ENCODE peak calls at places on chromosomes 13 and 19, in nine cellular contexts. One of them, this sample, is unnamed.

GRCh38 chr19:39412100-39412866 is at the start of gene PLEKHG2:
- DNase-seq in neural progenitor cell: peak
- DNase-seq in body of pancreas: peak
- DNase-seq in fibroblast of lung: peak
- DNase-seq in AG09309: peak
- DNase-seq in AG10803: peak
- DNase-seq in left ventricle myocardium inferior: peak
- DNase-seq in endothelial cell of umbilical vein: peak
- DNase-seq in progenitor cell of endocrine pancreas: peak
- DNase-seq in this sample: peak

GRCh38 chr13:43307921-43308433 is 284.6 kb downstream of the DNAJC15 start:
- DNase-seq in neural progenitor cell: no peak
- DNase-seq in body of pancreas: peak
- DNase-seq in fibroblast of lung: peak
- DNase-seq in AG09309: peak
- DNase-seq in AG10803: peak
- DNase-seq in left ventricle myocardium inferior: peak
- DNase-seq in endothelial cell of umbilical vein: no peak
- DNase-seq in progenitor cell of endocrine pancreas: no peak
- DNase-seq in this sample: peak

GRCh38 chr19:58570770-58571574 is 2.2 kb downstream of the MZF1 start:
- DNase-seq in neural progenitor cell: no peak
- DNase-seq in body of pancreas: peak
- DNase-seq in fibroblast of lung: no peak
- DNase-seq in AG09309: no peak
- DNase-seq in AG10803: no peak
- DNase-seq in left ventricle myocardium inferior: peak
- DNase-seq in endothelial cell of umbilical vein: no peak
- DNase-seq in progenitor cell of endocrine pancreas: no peak
- DNase-seq in this sample: no peak

GRCh38 chr19:14450168-14450874 is 17.2 kb downstream of the PKN1 start:
- DNase-seq in neural progenitor cell: peak
- DNase-seq in body of pancreas: no peak
- DNase-seq in fibroblast of lung: no peak
- DNase-seq in AG09309: no peak
- DNase-seq in AG10803: no peak
- DNase-seq in left ventricle myocardium inferior: no peak
- DNase-seq in endothelial cell of umbilical vein: peak
- DNase-seq in progenitor cell of endocrine pancreas: no peak
- DNase-seq in this sample: peak

GRCh38 chr13:67063036-67063435 is 167.1 kb downstream of the PCDH9 start:
- DNase-seq in neural progenitor cell: no peak
- DNase-seq in body of pancreas: no peak
- DNase-seq in fibroblast of lung: no peak
- DNase-seq in AG09309: no peak
- DNase-seq in AG10803: no peak
- DNase-seq in left ventricle myocardium inferior: no peak
- DNase-seq in endothelial cell of umbilical vein: no peak
- DNase-seq in progenitor cell of endocrine pancreas: no peak
- DNase-seq in this sample: no peak

GRCh38 chr19:11361037-11361770 is 6.0 kb downstream of the PLPPR2 start:
- DNase-seq in neural progenitor cell: peak
- DNase-seq in body of pancreas: peak
- DNase-seq in fibroblast of lung: no peak
- DNase-seq in AG09309: no peak
- DNase-seq in AG10803: no peak
- DNase-seq in left ventricle myocardium inferior: no peak
- DNase-seq in endothelial cell of umbilical vein: no peak
- DNase-seq in progenitor cell of endocrine pancreas: peak
- DNase-seq in this sample: no peak

GRCh38 chr13:89726690-89727435 is 1620.6 kb upstream of the MIR17HG start:
- DNase-seq in neural progenitor cell: no peak
- DNase-seq in body of pancreas: no peak
- DNase-seq in fibroblast of lung: peak
- DNase-seq in AG09309: no peak
- DNase-seq in AG10803: no peak
- DNase-seq in left ventricle myocardium inferior: no peak
- DNase-seq in endothelial cell of umbilical vein: peak
- DNase-seq in progenitor cell of endocrine pancreas: no peak
- DNase-seq in this sample: peak

GRCh38 chr19:16259385-16260159 is 61.9 kb downstream of the AP1M1 start:
- DNase-seq in neural progenitor cell: no peak
- DNase-seq in body of pancreas: no peak
- DNase-seq in fibroblast of lung: no peak
- DNase-seq in AG09309: no peak
- DNase-seq in AG10803: no peak
- DNase-seq in left ventricle myocardium inferior: no peak
- DNase-seq in endothelial cell of umbilical vein: no peak
- DNase-seq in progenitor cell of endocrine pancreas: no peak
- DNase-seq in this sample: no peak

GRCh38 chr13:59112375-59112774 is 1051.4 kb downstream of the DIAPH3 start:
- DNase-seq in neural progenitor cell: peak
- DNase-seq in body of pancreas: no peak
- DNase-seq in fibroblast of lung: peak
- DNase-seq in AG09309: no peak
- DNase-seq in AG10803: peak
- DNase-seq in left ventricle myocardium inferior: no peak
- DNase-seq in endothelial cell of umbilical vein: peak
- DNase-seq in progenitor cell of endocrine pancreas: no peak
- DNase-seq in this sample: peak

GRCh38 chr13:111318396-111318795 is 2.0 kb upstream of the TEX29 start:
- DNase-seq in neural progenitor cell: no peak
- DNase-seq in body of pancreas: no peak
- DNase-seq in fibroblast of lung: no peak
- DNase-seq in AG09309: no peak
- DNase-seq in AG10803: no peak
- DNase-seq in left ventricle myocardium inferior: no peak
- DNase-seq in endothelial cell of umbilical vein: no peak
- DNase-seq in progenitor cell of endocrine pancreas: no peak
- DNase-seq in this sample: no peak

GRCh38 chr13:50712469-50712868 is 131.0 kb downstream of the DLEU7 start:
- DNase-seq in neural progenitor cell: no peak
- DNase-seq in body of pancreas: no peak
- DNase-seq in fibroblast of lung: peak
- DNase-seq in AG09309: no peak
- DNase-seq in AG10803: peak
- DNase-seq in left ventricle myocardium inferior: no peak
- DNase-seq in endothelial cell of umbilical vein: no peak
- DNase-seq in progenitor cell of endocrine pancreas: no peak
- DNase-seq in this sample: no peak

GRCh38 chr19:46082728-46083050 is 41.8 kb downstream of the IGFL3 start:
- DNase-seq in neural progenitor cell: no peak
- DNase-seq in body of pancreas: no peak
- DNase-seq in fibroblast of lung: no peak
- DNase-seq in AG09309: no peak
- DNase-seq in AG10803: peak
- DNase-seq in left ventricle myocardium inferior: no peak
- DNase-seq in endothelial cell of umbilical vein: no peak
- DNase-seq in progenitor cell of endocrine pancreas: no peak
- DNase-seq in this sample: no peak

GRCh38 chr19:2661615-2662014 is 40.9 kb downstream of the GNG7 start:
- DNase-seq in neural progenitor cell: no peak
- DNase-seq in body of pancreas: no peak
- DNase-seq in fibroblast of lung: no peak
- DNase-seq in AG09309: no peak
- DNase-seq in AG10803: no peak
- DNase-seq in left ventricle myocardium inferior: no peak
- DNase-seq in endothelial cell of umbilical vein: no peak
- DNase-seq in progenitor cell of endocrine pancreas: no peak
- DNase-seq in this sample: no peak

GRCh38 chr13:30103161-30103858 is 204.0 kb downstream of the KATNAL1 start:
- DNase-seq in neural progenitor cell: no peak
- DNase-seq in body of pancreas: no peak
- DNase-seq in fibroblast of lung: no peak
- DNase-seq in AG09309: no peak
- DNase-seq in AG10803: no peak
- DNase-seq in left ventricle myocardium inferior: no peak
- DNase-seq in endothelial cell of umbilical vein: no peak
- DNase-seq in progenitor cell of endocrine pancreas: no peak
- DNase-seq in this sample: no peak

GRCh38 chr19:49591731-49592485 is 926 bp downstream of the PRR12 start:
- DNase-seq in neural progenitor cell: peak
- DNase-seq in body of pancreas: peak
- DNase-seq in fibroblast of lung: peak
- DNase-seq in AG09309: no peak
- DNase-seq in AG10803: peak
- DNase-seq in left ventricle myocardium inferior: peak
- DNase-seq in endothelial cell of umbilical vein: peak
- DNase-seq in progenitor cell of endocrine pancreas: no peak
- DNase-seq in this sample: peak

GRCh38 chr19:15516363-15516762 is 8.0 kb downstream of the CYP4F22 start:
- DNase-seq in neural progenitor cell: no peak
- DNase-seq in body of pancreas: no peak
- DNase-seq in fibroblast of lung: no peak
- DNase-seq in AG09309: no peak
- DNase-seq in AG10803: no peak
- DNase-seq in left ventricle myocardium inferior: no peak
- DNase-seq in endothelial cell of umbilical vein: no peak
- DNase-seq in progenitor cell of endocrine pancreas: no peak
- DNase-seq in this sample: no peak

GRCh38 chr13:37929308-37929707 is 59.7 kb upstream of the TRPC4 start:
- DNase-seq in neural progenitor cell: peak
- DNase-seq in body of pancreas: no peak
- DNase-seq in fibroblast of lung: no peak
- DNase-seq in AG09309: no peak
- DNase-seq in AG10803: no peak
- DNase-seq in left ventricle myocardium inferior: no peak
- DNase-seq in endothelial cell of umbilical vein: no peak
- DNase-seq in progenitor cell of endocrine pancreas: no peak
- DNase-seq in this sample: no peak

GRCh38 chr19:13089139-13089856 is 13.4 kb downstream of the LYL1 start:
- DNase-seq in neural progenitor cell: peak
- DNase-seq in body of pancreas: no peak
- DNase-seq in fibroblast of lung: no peak
- DNase-seq in AG09309: no peak
- DNase-seq in AG10803: no peak
- DNase-seq in left ventricle myocardium inferior: no peak
- DNase-seq in endothelial cell of umbilical vein: no peak
- DNase-seq in progenitor cell of endocrine pancreas: no peak
- DNase-seq in this sample: no peak
- TF ChIP-seq CTCF in neural progenitor cell: peak
- TF ChIP-seq CTCF in body of pancreas: no peak
- TF ChIP-seq CTCF in fibroblast of lung: peak
- TF ChIP-seq CTCF in AG09309: peak
- TF ChIP-seq CTCF in AG10803: peak
- TF ChIP-seq CTCF in left ventricle myocardium inferior: peak
- TF ChIP-seq CTCF in endothelial cell of umbilical vein: peak
- TF ChIP-seq CTCF in progenitor cell of endocrine pancreas: peak
- TF ChIP-seq CTCF in this sample: peak

DNA sequence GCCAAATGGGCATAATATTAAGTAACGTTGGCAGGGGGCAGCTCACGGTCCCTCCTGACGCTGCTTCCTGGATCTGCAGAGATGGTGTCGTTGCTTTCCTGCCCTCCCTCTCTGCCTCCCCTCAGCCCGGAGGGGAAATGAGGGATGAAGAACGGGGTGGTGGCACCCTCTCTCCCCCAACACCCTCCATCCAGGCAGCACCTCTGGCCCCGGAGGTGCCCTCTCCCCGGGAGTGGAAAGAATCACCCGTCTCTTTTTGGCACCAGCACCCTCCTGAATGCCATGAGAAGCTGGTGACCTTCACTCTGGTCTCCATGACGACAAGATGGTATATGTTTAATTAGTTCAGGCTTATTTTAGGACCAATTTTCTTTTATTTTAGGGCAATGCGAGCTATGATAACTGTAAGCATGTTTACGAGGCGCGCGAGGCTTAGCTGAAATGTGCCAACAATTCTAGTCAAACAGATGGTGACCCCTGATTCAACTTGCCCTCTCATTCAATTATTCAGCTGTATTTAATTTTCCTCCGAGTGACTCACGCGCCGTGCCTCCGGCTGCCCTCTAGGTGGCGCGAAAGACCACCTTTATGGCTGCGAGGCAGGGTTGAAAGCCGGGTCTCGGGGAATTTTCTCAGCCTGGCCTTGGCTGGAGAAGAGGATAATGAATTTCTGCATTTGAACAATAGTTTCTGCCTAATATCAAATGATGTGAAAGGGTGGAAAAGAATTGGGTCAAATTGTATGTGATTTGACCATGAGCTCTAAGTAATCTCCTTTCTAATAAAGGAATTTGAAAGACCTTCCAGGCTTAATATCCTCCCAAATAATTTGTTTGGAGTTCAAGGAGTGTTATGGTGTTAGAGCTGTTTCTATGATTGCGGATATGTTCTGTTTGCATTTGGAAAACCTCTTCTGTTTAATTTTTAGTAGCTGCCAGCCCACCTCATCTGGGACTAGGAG is 310.7 kb downstream of the ZNF536 start:
- DNase-seq in neural progenitor cell: peak
- DNase-seq in body of pancreas: peak
- DNase-seq in fibroblast of lung: peak
- DNase-seq in AG09309: peak
- DNase-seq in AG10803: peak
- DNase-seq in left ventricle myocardium inferior: peak
- DNase-seq in endothelial cell of umbilical vein: peak
- DNase-seq in progenitor cell of endocrine pancreas: peak
- DNase-seq in this sample: peak
- TF ChIP-seq CTCF in neural progenitor cell: peak
- TF ChIP-seq CTCF in body of pancreas: peak
- TF ChIP-seq CTCF in fibroblast of lung: peak
- TF ChIP-seq CTCF in AG09309: peak
- TF ChIP-seq CTCF in AG10803: peak
- TF ChIP-seq CTCF in left ventricle myocardium inferior: peak
- TF ChIP-seq CTCF in endothelial cell of umbilical vein: peak
- TF ChIP-seq CTCF in progenitor cell of endocrine pancreas: peak
- TF ChIP-seq CTCF in this sample: peak

GRCh38 chr13:92827503-92827902 is 399.1 kb upstream of the GPC6 start:
- DNase-seq in neural progenitor cell: no peak
- DNase-seq in body of pancreas: no peak
- DNase-seq in fibroblast of lung: no peak
- DNase-seq in AG09309: no peak
- DNase-seq in AG10803: no peak
- DNase-seq in left ventricle myocardium inferior: no peak
- DNase-seq in endothelial cell of umbilical vein: no peak
- DNase-seq in progenitor cell of endocrine pancreas: no peak
- DNase-seq in this sample: peak
- TF ChIP-seq CTCF in neural progenitor cell: no peak
- TF ChIP-seq CTCF in body of pancreas: no peak
- TF ChIP-seq CTCF in fibroblast of lung: no peak
- TF ChIP-seq CTCF in AG09309: no peak
- TF ChIP-seq CTCF in AG10803: no peak
- TF ChIP-seq CTCF in left ventricle myocardium inferior: no peak
- TF ChIP-seq CTCF in endothelial cell of umbilical vein: no peak
- TF ChIP-seq CTCF in progenitor cell of endocrine pancreas: no peak
- TF ChIP-seq CTCF in this sample: no peak

DNA sequence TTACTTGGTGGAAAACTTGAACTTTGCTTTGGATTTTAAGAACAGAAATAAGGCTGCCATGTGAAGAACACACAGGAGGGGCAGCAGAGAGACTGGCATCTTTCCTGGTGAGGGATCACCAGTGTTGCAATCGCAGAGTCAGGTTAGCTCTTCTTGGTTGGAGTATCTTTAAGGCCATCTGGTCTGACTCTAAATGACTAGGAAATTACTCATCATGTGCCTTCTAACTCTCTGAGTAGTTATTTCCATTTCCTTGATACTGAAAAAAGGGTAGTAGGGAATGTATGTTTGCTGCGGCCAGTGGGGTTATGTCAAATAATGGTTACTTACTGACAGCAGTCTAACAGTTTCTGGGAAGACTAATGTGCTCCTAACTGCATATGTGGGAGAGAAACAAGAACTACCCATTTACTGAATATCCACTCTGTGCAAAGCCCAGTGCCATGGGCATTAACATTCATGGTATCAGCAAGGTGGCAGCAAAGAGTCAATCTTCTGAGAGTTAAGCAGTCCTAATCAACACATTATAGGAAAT is 122.1 kb downstream of the COG6 start:
- DNase-seq in neural progenitor cell: peak
- DNase-seq in body of pancreas: no peak
- DNase-seq in fibroblast of lung: peak
- DNase-seq in AG09309: peak
- DNase-seq in AG10803: peak
- DNase-seq in left ventricle myocardium inferior: no peak
- DNase-seq in endothelial cell of umbilical vein: peak
- DNase-seq in progenitor cell of endocrine pancreas: no peak
- DNase-seq in this sample: peak
- TF ChIP-seq CTCF in neural progenitor cell: peak
- TF ChIP-seq CTCF in body of pancreas: peak
- TF ChIP-seq CTCF in fibroblast of lung: peak
- TF ChIP-seq CTCF in AG09309: peak
- TF ChIP-seq CTCF in AG10803: peak
- TF ChIP-seq CTCF in left ventricle myocardium inferior: peak
- TF ChIP-seq CTCF in endothelial cell of umbilical vein: peak
- TF ChIP-seq CTCF in progenitor cell of endocrine pancreas: peak
- TF ChIP-seq CTCF in this sample: peak